ENCODE peak calls at places on chromosome 3, in ten cellular contexts. One of them, this sample, is unnamed.

GRCh38 chr3:188037116-188037718 is 116.7 kb upstream of the LPP start:
- DNase-seq in RWPE1: no peak
- DNase-seq in choroid plexus epithelial cell: peak; percentile 70
- DNase-seq in CD8-positive, alpha-beta T cell: no peak
- DNase-seq in fibroblast of lung: peak; percentile 51
- DNase-seq in colonic mucosa: peak; percentile 54
- DNase-seq in K562: no peak
- DNase-seq in body of pancreas: peak; percentile 69
- DNase-seq in astrocyte of the spinal cord: peak; percentile 50
- DNase-seq in AG10803: peak; percentile 48
- DNase-seq in this sample: no peak

GRCh38 chr3:84209473-84209872 is 749.3 kb upstream of the CADM2 start:
- DNase-seq in RWPE1: no peak
- DNase-seq in choroid plexus epithelial cell: no peak
- DNase-seq in CD8-positive, alpha-beta T cell: no peak
- DNase-seq in fibroblast of lung: no peak
- DNase-seq in colonic mucosa: no peak
- DNase-seq in K562: no peak
- DNase-seq in body of pancreas: no peak
- DNase-seq in astrocyte of the spinal cord: no peak
- DNase-seq in AG10803: no peak
- DNase-seq in this sample: no peak

GRCh38 chr3:151327571-151328198 is 1.7 kb downstream of the P2RY13 start:
- DNase-seq in RWPE1: no peak
- DNase-seq in choroid plexus epithelial cell: peak; percentile 59
- DNase-seq in CD8-positive, alpha-beta T cell: no peak
- DNase-seq in fibroblast of lung: peak; percentile 54
- DNase-seq in colonic mucosa: no peak
- DNase-seq in K562: no peak
- DNase-seq in body of pancreas: no peak
- DNase-seq in astrocyte of the spinal cord: peak; percentile 47
- DNase-seq in AG10803: peak; percentile 33
- DNase-seq in this sample: no peak

GRCh38 chr3:172622916-172623700 is 87.8 kb downstream of the NCEH1 start:
- DNase-seq in RWPE1: peak; percentile 45
- DNase-seq in choroid plexus epithelial cell: peak; percentile 72
- DNase-seq in CD8-positive, alpha-beta T cell: peak; percentile 32
- DNase-seq in fibroblast of lung: peak; percentile 58
- DNase-seq in colonic mucosa: peak; percentile 52
- DNase-seq in K562: peak; percentile 20
- DNase-seq in body of pancreas: peak; percentile 43
- DNase-seq in astrocyte of the spinal cord: peak; percentile 79
- DNase-seq in AG10803: no peak
- DNase-seq in this sample: no peak

GRCh38 chr3:54962200-54962599 is 34.3 kb upstream of the LRTM1 start:
- DNase-seq in RWPE1: peak; percentile 35
- DNase-seq in choroid plexus epithelial cell: no peak
- DNase-seq in CD8-positive, alpha-beta T cell: no peak
- DNase-seq in fibroblast of lung: no peak
- DNase-seq in colonic mucosa: no peak
- DNase-seq in K562: no peak
- DNase-seq in body of pancreas: no peak
- DNase-seq in astrocyte of the spinal cord: no peak
- DNase-seq in AG10803: no peak
- DNase-seq in this sample: no peak

GRCh38 chr3:13548696-13549512 is at the start of gene FBLN2:
- DNase-seq in RWPE1: peak; percentile 64
- DNase-seq in choroid plexus epithelial cell: peak; percentile 55
- DNase-seq in CD8-positive, alpha-beta T cell: no peak
- DNase-seq in fibroblast of lung: peak; percentile 32
- DNase-seq in colonic mucosa: no peak
- DNase-seq in K562: peak; percentile 93
- DNase-seq in body of pancreas: peak; percentile 47
- DNase-seq in astrocyte of the spinal cord: no peak
- DNase-seq in AG10803: peak; percentile 66
- DNase-seq in this sample: peak; percentile 57

GRCh38 chr3:145727416-145727930 is 433.5 kb downstream of the PLOD2 start:
- DNase-seq in RWPE1: no peak
- DNase-seq in choroid plexus epithelial cell: no peak
- DNase-seq in CD8-positive, alpha-beta T cell: no peak
- DNase-seq in fibroblast of lung: no peak
- DNase-seq in colonic mucosa: no peak
- DNase-seq in K562: no peak
- DNase-seq in body of pancreas: no peak
- DNase-seq in astrocyte of the spinal cord: peak; percentile 20
- DNase-seq in AG10803: no peak
- DNase-seq in this sample: no peak

GRCh38 chr3:14730703-14731102 is 55.8 kb downstream of the C3orf20 start:
- DNase-seq in RWPE1: no peak
- DNase-seq in choroid plexus epithelial cell: no peak
- DNase-seq in CD8-positive, alpha-beta T cell: no peak
- DNase-seq in fibroblast of lung: no peak
- DNase-seq in colonic mucosa: no peak
- DNase-seq in K562: no peak
- DNase-seq in body of pancreas: no peak
- DNase-seq in astrocyte of the spinal cord: no peak
- DNase-seq in AG10803: no peak
- DNase-seq in this sample: no peak

GRCh38 chr3:45345849-45346535 is 42.4 kb upstream of the LARS2 start:
- DNase-seq in RWPE1: no peak
- DNase-seq in choroid plexus epithelial cell: no peak
- DNase-seq in CD8-positive, alpha-beta T cell: no peak
- DNase-seq in fibroblast of lung: no peak
- DNase-seq in colonic mucosa: no peak
- DNase-seq in K562: peak; percentile 51
- DNase-seq in body of pancreas: no peak
- DNase-seq in astrocyte of the spinal cord: no peak
- DNase-seq in AG10803: no peak
- DNase-seq in this sample: no peak

GRCh38 chr3:45337839-45338470 is 50.4 kb upstream of the LARS2 start:
- DNase-seq in RWPE1: no peak
- DNase-seq in choroid plexus epithelial cell: no peak
- DNase-seq in CD8-positive, alpha-beta T cell: no peak
- DNase-seq in fibroblast of lung: no peak
- DNase-seq in colonic mucosa: no peak
- DNase-seq in K562: no peak
- DNase-seq in body of pancreas: no peak
- DNase-seq in astrocyte of the spinal cord: no peak
- DNase-seq in AG10803: peak; percentile 44
- DNase-seq in this sample: no peak

GRCh38 chr3:45341876-45342275 is 46.5 kb upstream of the LARS2 start:
- DNase-seq in RWPE1: no peak
- DNase-seq in choroid plexus epithelial cell: no peak
- DNase-seq in CD8-positive, alpha-beta T cell: no peak
- DNase-seq in fibroblast of lung: no peak
- DNase-seq in colonic mucosa: no peak
- DNase-seq in K562: no peak
- DNase-seq in body of pancreas: no peak
- DNase-seq in astrocyte of the spinal cord: no peak
- DNase-seq in AG10803: no peak
- DNase-seq in this sample: no peak

GRCh38 chr3:45347329-45348000 is 40.9 kb upstream of the LARS2 start:
- DNase-seq in RWPE1: no peak
- DNase-seq in choroid plexus epithelial cell: peak; percentile 18
- DNase-seq in CD8-positive, alpha-beta T cell: no peak
- DNase-seq in fibroblast of lung: no peak
- DNase-seq in colonic mucosa: no peak
- DNase-seq in K562: no peak
- DNase-seq in body of pancreas: no peak
- DNase-seq in astrocyte of the spinal cord: no peak
- DNase-seq in AG10803: peak; percentile 68
- DNase-seq in this sample: no peak

DNA sequence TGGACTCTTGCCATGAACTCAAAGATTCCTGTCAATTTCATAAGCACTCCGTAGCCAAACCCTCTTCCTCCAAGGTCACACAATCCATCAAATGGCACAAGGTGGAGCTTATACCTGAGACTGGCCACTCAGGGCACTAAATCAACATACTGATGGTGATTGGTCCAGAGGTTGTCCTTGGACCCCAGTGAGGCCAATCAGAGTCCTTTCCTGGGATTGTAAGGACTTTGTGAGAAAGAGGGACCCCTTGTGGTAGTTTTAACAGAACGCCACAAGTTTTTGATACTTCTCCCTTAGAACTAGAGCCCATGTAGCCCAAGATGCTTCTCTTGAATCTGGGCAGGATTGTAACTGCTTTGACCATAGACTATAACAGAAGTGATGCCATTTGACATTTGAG is 44.4 kb upstream of the LARS2 start:
- DNase-seq in RWPE1: peak; percentile 5
- DNase-seq in choroid plexus epithelial cell: peak; percentile 14
- DNase-seq in CD8-positive, alpha-beta T cell: no peak
- DNase-seq in fibroblast of lung: peak; percentile 19
- DNase-seq in colonic mucosa: no peak
- DNase-seq in K562: peak; percentile 88
- DNase-seq in body of pancreas: no peak
- DNase-seq in astrocyte of the spinal cord: no peak
- DNase-seq in AG10803: no peak
- DNase-seq in this sample: no peak
- TF ChIP-seq CTCF in RWPE1: no peak
- TF ChIP-seq CTCF in choroid plexus epithelial cell: peak; percentile 7
- TF ChIP-seq CTCF in CD8-positive, alpha-beta T cell: no peak
- TF ChIP-seq CTCF in fibroblast of lung: no peak
- TF ChIP-seq CTCF in colonic mucosa: no peak
- TF ChIP-seq CTCF in K562: peak; percentile 63
- TF ChIP-seq CTCF in body of pancreas: no peak
- TF ChIP-seq CTCF in astrocyte of the spinal cord: no peak
- TF ChIP-seq CTCF in AG10803: peak; percentile 1
- TF ChIP-seq CTCF in this sample: no peak

GRCh38 chr3:71975573-71975972 is 190.6 kb upstream of the PROK2 start:
- DNase-seq in RWPE1: no peak
- DNase-seq in choroid plexus epithelial cell: no peak
- DNase-seq in CD8-positive, alpha-beta T cell: no peak
- DNase-seq in fibroblast of lung: no peak
- DNase-seq in colonic mucosa: no peak
- DNase-seq in K562: no peak
- DNase-seq in body of pancreas: no peak
- DNase-seq in astrocyte of the spinal cord: no peak
- DNase-seq in AG10803: no peak
- DNase-seq in this sample: no peak

GRCh38 chr3:71973337-71974030 is 188.5 kb upstream of the PROK2 start:
- DNase-seq in RWPE1: no peak
- DNase-seq in choroid plexus epithelial cell: no peak
- DNase-seq in CD8-positive, alpha-beta T cell: no peak
- DNase-seq in fibroblast of lung: no peak
- DNase-seq in colonic mucosa: no peak
- DNase-seq in K562: no peak
- DNase-seq in body of pancreas: peak; percentile 34
- DNase-seq in astrocyte of the spinal cord: no peak
- DNase-seq in AG10803: no peak
- DNase-seq in this sample: no peak

GRCh38 chr3:71968491-71968890 is 183.5 kb upstream of the PROK2 start:
- DNase-seq in RWPE1: no peak
- DNase-seq in choroid plexus epithelial cell: no peak
- DNase-seq in CD8-positive, alpha-beta T cell: no peak
- DNase-seq in fibroblast of lung: no peak
- DNase-seq in colonic mucosa: no peak
- DNase-seq in K562: no peak
- DNase-seq in body of pancreas: no peak
- DNase-seq in astrocyte of the spinal cord: no peak
- DNase-seq in AG10803: no peak
- DNase-seq in this sample: no peak

GRCh38 chr3:71977525-71977924 is 192.6 kb upstream of the PROK2 start:
- DNase-seq in RWPE1: no peak
- DNase-seq in choroid plexus epithelial cell: no peak
- DNase-seq in CD8-positive, alpha-beta T cell: no peak
- DNase-seq in fibroblast of lung: no peak
- DNase-seq in colonic mucosa: no peak
- DNase-seq in K562: no peak
- DNase-seq in body of pancreas: no peak
- DNase-seq in astrocyte of the spinal cord: no peak
- DNase-seq in AG10803: no peak
- DNase-seq in this sample: no peak

DNA sequence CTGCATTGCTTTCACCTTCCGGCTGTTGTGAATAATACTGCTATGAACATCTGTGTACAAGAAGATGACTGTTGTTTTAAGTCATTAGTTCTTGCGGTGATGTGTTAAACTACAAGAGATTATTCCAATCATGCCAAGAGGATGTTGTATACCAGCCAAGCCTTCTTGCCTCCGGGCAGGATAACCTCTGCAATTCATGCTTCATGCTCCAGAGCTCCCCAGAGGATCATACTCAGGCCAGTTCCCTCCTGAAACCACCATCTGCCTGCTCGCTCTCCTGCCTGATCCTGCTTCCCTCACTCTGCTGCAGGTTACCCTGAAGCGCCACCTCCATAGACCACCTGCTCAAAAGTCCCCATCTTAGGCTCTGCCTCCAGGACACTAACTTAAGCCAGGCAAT is 187.1 kb upstream of the PROK2 start:
- DNase-seq in RWPE1: peak; percentile 17
- DNase-seq in choroid plexus epithelial cell: no peak
- DNase-seq in CD8-positive, alpha-beta T cell: no peak
- DNase-seq in fibroblast of lung: no peak
- DNase-seq in colonic mucosa: no peak
- DNase-seq in K562: no peak
- DNase-seq in body of pancreas: no peak
- DNase-seq in astrocyte of the spinal cord: no peak
- DNase-seq in AG10803: peak; percentile 22
- DNase-seq in this sample: no peak
- TF ChIP-seq CTCF in RWPE1: no peak
- TF ChIP-seq CTCF in choroid plexus epithelial cell: no peak
- TF ChIP-seq CTCF in CD8-positive, alpha-beta T cell: no peak
- TF ChIP-seq CTCF in fibroblast of lung: no peak
- TF ChIP-seq CTCF in colonic mucosa: no peak
- TF ChIP-seq CTCF in K562: no peak
- TF ChIP-seq CTCF in body of pancreas: no peak
- TF ChIP-seq CTCF in astrocyte of the spinal cord: no peak
- TF ChIP-seq CTCF in AG10803: no peak
- TF ChIP-seq CTCF in this sample: no peak

GRCh38 chr3:143597774-143598652 is 250.3 kb downstream of the SLC9A9 start:
- DNase-seq in RWPE1: no peak
- DNase-seq in choroid plexus epithelial cell: no peak
- DNase-seq in CD8-positive, alpha-beta T cell: no peak
- DNase-seq in fibroblast of lung: no peak
- DNase-seq in colonic mucosa: no peak
- DNase-seq in K562: no peak
- DNase-seq in body of pancreas: no peak
- DNase-seq in astrocyte of the spinal cord: peak; percentile 12
- DNase-seq in AG10803: no peak
- DNase-seq in this sample: no peak
- TF ChIP-seq CTCF in RWPE1: no peak
- TF ChIP-seq CTCF in choroid plexus epithelial cell: no peak
- TF ChIP-seq CTCF in CD8-positive, alpha-beta T cell: no peak
- TF ChIP-seq CTCF in fibroblast of lung: no peak
- TF ChIP-seq CTCF in colonic mucosa: no peak
- TF ChIP-seq CTCF in K562: no peak
- TF ChIP-seq CTCF in body of pancreas: no peak
- TF ChIP-seq CTCF in astrocyte of the spinal cord: no peak
- TF ChIP-seq CTCF in AG10803: no peak
- TF ChIP-seq CTCF in this sample: no peak

GRCh38 chr3:143277531-143277930 is 158.0 kb downstream of the CHST2 start:
- DNase-seq in RWPE1: no peak
- DNase-seq in choroid plexus epithelial cell: no peak
- DNase-seq in CD8-positive, alpha-beta T cell: no peak
- DNase-seq in fibroblast of lung: no peak
- DNase-seq in colonic mucosa: no peak
- DNase-seq in K562: no peak
- DNase-seq in body of pancreas: no peak
- DNase-seq in astrocyte of the spinal cord: no peak
- DNase-seq in AG10803: no peak
- DNase-seq in this sample: no peak

GRCh38 chr3:143280984-143281383 is 161.4 kb downstream of the CHST2 start:
- DNase-seq in RWPE1: no peak
- DNase-seq in choroid plexus epithelial cell: peak; percentile 61
- DNase-seq in CD8-positive, alpha-beta T cell: no peak
- DNase-seq in fibroblast of lung: no peak
- DNase-seq in colonic mucosa: no peak
- DNase-seq in K562: no peak
- DNase-seq in body of pancreas: no peak
- DNase-seq in astrocyte of the spinal cord: no peak
- DNase-seq in AG10803: no peak
- DNase-seq in this sample: no peak

GRCh38 chr3:143274291-143274690 is 154.7 kb downstream of the CHST2 start:
- DNase-seq in RWPE1: no peak
- DNase-seq in choroid plexus epithelial cell: no peak
- DNase-seq in CD8-positive, alpha-beta T cell: no peak
- DNase-seq in fibroblast of lung: no peak
- DNase-seq in colonic mucosa: no peak
- DNase-seq in K562: no peak
- DNase-seq in body of pancreas: no peak
- DNase-seq in astrocyte of the spinal cord: no peak
- DNase-seq in AG10803: no peak
- DNase-seq in this sample: no peak

DNA sequence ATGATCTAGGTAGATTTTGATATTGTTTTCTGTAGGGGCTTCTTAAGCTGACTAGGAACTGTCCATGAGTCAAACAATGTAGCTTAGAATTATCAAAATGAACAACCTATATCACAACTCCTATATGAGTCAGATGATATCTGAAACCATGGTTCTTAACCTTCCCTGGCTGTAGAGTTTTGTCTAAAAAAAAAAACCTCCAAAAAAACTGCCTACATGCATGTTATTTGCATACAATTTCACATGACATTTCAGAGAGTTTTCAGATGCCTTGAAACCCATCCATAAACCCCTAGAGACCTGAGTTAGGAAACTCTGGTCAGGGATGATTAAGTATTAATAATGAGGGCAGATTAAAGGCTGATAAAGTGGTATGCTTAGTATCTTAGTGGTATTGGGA is 157.0 kb downstream of the CHST2 start:
- DNase-seq in RWPE1: no peak
- DNase-seq in choroid plexus epithelial cell: peak; percentile 29
- DNase-seq in CD8-positive, alpha-beta T cell: no peak
- DNase-seq in fibroblast of lung: no peak
- DNase-seq in colonic mucosa: no peak
- DNase-seq in K562: no peak
- DNase-seq in body of pancreas: no peak
- DNase-seq in astrocyte of the spinal cord: no peak
- DNase-seq in AG10803: no peak
- DNase-seq in this sample: no peak
- TF ChIP-seq CTCF in RWPE1: no peak
- TF ChIP-seq CTCF in choroid plexus epithelial cell: no peak
- TF ChIP-seq CTCF in CD8-positive, alpha-beta T cell: no peak
- TF ChIP-seq CTCF in fibroblast of lung: no peak
- TF ChIP-seq CTCF in colonic mucosa: no peak
- TF ChIP-seq CTCF in K562: no peak
- TF ChIP-seq CTCF in body of pancreas: no peak
- TF ChIP-seq CTCF in astrocyte of the spinal cord: no peak
- TF ChIP-seq CTCF in AG10803: no peak
- TF ChIP-seq CTCF in this sample: no peak